ENCODE peak calls at places on chromosomes 5 and 9, in four cellular contexts. One of them, this sample, is unnamed.

GRCh38 chr5:171344936-171345608 is 36.0 kb downstream of the TLX3 start:
- DNase-seq in RWPE1: no peak
- DNase-seq in GM23248: no peak
- DNase-seq in aorta: no peak
- DNase-seq in this sample: no peak

GRCh38 chr5:90384389-90384788 is 25.2 kb downstream of the CETN3 start:
- DNase-seq in RWPE1: no peak
- DNase-seq in GM23248: no peak
- DNase-seq in aorta: no peak
- DNase-seq in this sample: no peak

GRCh38 chr9:1869843-1870242 is 145.3 kb upstream of the SMARCA2 start:
- DNase-seq in RWPE1: no peak
- DNase-seq in GM23248: peak; percentile 18
- DNase-seq in aorta: no peak
- DNase-seq in this sample: no peak

GRCh38 chr5:179373101-179373934 is 28.1 kb upstream of the ADAMTS2 start:
- DNase-seq in RWPE1: no peak
- DNase-seq in GM23248: no peak
- DNase-seq in aorta: peak; percentile 59
- DNase-seq in this sample: no peak

GRCh38 chr5:6708814-6709213 is 4.4 kb upstream of the TENT4A start:
- DNase-seq in RWPE1: no peak
- DNase-seq in GM23248: no peak
- DNase-seq in aorta: no peak
- DNase-seq in this sample: peak; percentile 25

GRCh38 chr9:3809724-3810123 is 283.9 kb upstream of the RFX3 start:
- DNase-seq in RWPE1: peak; percentile 13
- DNase-seq in GM23248: peak; percentile 66
- DNase-seq in aorta: no peak
- DNase-seq in this sample: no peak

GRCh38 chr5:171152382-171152781 is 156.7 kb upstream of the TLX3 start:
- DNase-seq in RWPE1: peak; percentile 27
- DNase-seq in GM23248: peak; percentile 37
- DNase-seq in aorta: no peak
- DNase-seq in this sample: no peak

GRCh38 chr5:112636288-112636731 is 101.4 kb upstream of the APC start:
- DNase-seq in RWPE1: no peak
- DNase-seq in GM23248: no peak
- DNase-seq in aorta: no peak
- DNase-seq in this sample: no peak

GRCh38 chr9:136754059-136754572 is 3.9 kb downstream of the LCN8 start:
- DNase-seq in RWPE1: no peak
- DNase-seq in GM23248: no peak
- DNase-seq in aorta: no peak
- DNase-seq in this sample: no peak

GRCh38 chr9:89655047-89655989 is 50.5 kb downstream of the GADD45G start:
- DNase-seq in RWPE1: no peak
- DNase-seq in GM23248: no peak
- DNase-seq in aorta: no peak
- DNase-seq in this sample: peak; percentile 68

GRCh38 chr9:136615631-136616306 is 46.9 kb upstream of the EGFL7 start:
- DNase-seq in RWPE1: no peak
- DNase-seq in GM23248: no peak
- DNase-seq in aorta: no peak
- DNase-seq in this sample: no peak

GRCh38 chr5:16744164-16744880 is 127.5 kb upstream of the RETREG1 start:
- DNase-seq in RWPE1: peak; percentile 19
- DNase-seq in GM23248: no peak
- DNase-seq in aorta: no peak
- DNase-seq in this sample: no peak

GRCh38 chr5:96875805-96876291 is 452 bp upstream of the ERAP2 start:
- DNase-seq in RWPE1: no peak
- DNase-seq in GM23248: peak; percentile 40
- DNase-seq in aorta: no peak
- DNase-seq in this sample: no peak

GRCh38 chr9:90987566-90987965 is 185.9 kb downstream of the SYK start:
- DNase-seq in RWPE1: no peak
- DNase-seq in GM23248: no peak
- DNase-seq in aorta: no peak
- DNase-seq in this sample: no peak

GRCh38 chr9:131366745-131367401 is 27.0 kb upstream of the PRRC2B start:
- DNase-seq in RWPE1: peak; percentile 83
- DNase-seq in GM23248: peak; percentile 55
- DNase-seq in aorta: no peak
- DNase-seq in this sample: no peak

GRCh38 chr5:72600401-72600981 is 93.3 kb upstream of the ZNF366 start:
- DNase-seq in RWPE1: peak; percentile 95
- DNase-seq in GM23248: peak; percentile 98
- DNase-seq in aorta: no peak
- DNase-seq in this sample: no peak

GRCh38 chr5:40167283-40167682 is 512.4 kb upstream of the PTGER4 start:
- DNase-seq in RWPE1: no peak
- DNase-seq in GM23248: no peak
- DNase-seq in aorta: no peak
- DNase-seq in this sample: no peak

GRCh38 chr9:4077499-4078102 is 222.3 kb downstream of the GLIS3 start:
- DNase-seq in RWPE1: peak; percentile 30
- DNase-seq in GM23248: peak; percentile 88
- DNase-seq in aorta: peak; percentile 93
- DNase-seq in this sample: peak; percentile 88

GRCh38 chr9:88372103-88372694 is 16.0 kb upstream of the SPIN1 start:
- DNase-seq in RWPE1: no peak
- DNase-seq in GM23248: no peak
- DNase-seq in aorta: no peak
- DNase-seq in this sample: no peak

GRCh38 chr5:147835386-147835798 is 3.9 kb upstream of the SPINK1 start:
- DNase-seq in RWPE1: peak; percentile 64
- DNase-seq in GM23248: no peak
- DNase-seq in aorta: no peak
- DNase-seq in this sample: no peak

GRCh38 chr5:11904270-11904906 is at the start of gene CTNND2:
- DNase-seq in RWPE1: peak; percentile 14
- DNase-seq in GM23248: peak; percentile 30
- DNase-seq in aorta: no peak
- DNase-seq in this sample: peak; percentile 67

GRCh38 chr9:27408523-27408922 is 111.6 kb upstream of the EQTN start:
- DNase-seq in RWPE1: no peak
- DNase-seq in GM23248: no peak
- DNase-seq in aorta: no peak
- DNase-seq in this sample: no peak

GRCh38 chr9:36961568-36962360 is 72.3 kb downstream of the PAX5 start:
- DNase-seq in RWPE1: no peak
- DNase-seq in GM23248: peak; percentile 37
- DNase-seq in aorta: no peak
- DNase-seq in this sample: peak; percentile 46

GRCh38 chr9:130731355-130731754 is 37.8 kb downstream of the EXOSC2 start:
- DNase-seq in RWPE1: no peak
- DNase-seq in GM23248: no peak
- DNase-seq in aorta: no peak
- DNase-seq in this sample: no peak

GRCh38 chr9:5951686-5952211 is 61.1 kb downstream of the MLANA start:
- DNase-seq in RWPE1: no peak
- DNase-seq in GM23248: peak; percentile 53
- DNase-seq in aorta: no peak
- DNase-seq in this sample: no peak

GRCh38 chr9:70566743-70567142 is 152.3 kb upstream of the KLF9 start:
- DNase-seq in RWPE1: no peak
- DNase-seq in GM23248: no peak
- DNase-seq in aorta: no peak
- DNase-seq in this sample: no peak

GRCh38 chr5:17067657-17068392 is 131.7 kb upstream of the MYO10 start:
- DNase-seq in RWPE1: no peak
- DNase-seq in GM23248: no peak
- DNase-seq in aorta: no peak
- DNase-seq in this sample: no peak

GRCh38 chr9:129666575-129666974 is 1.1 kb downstream of the PRRX2 start:
- DNase-seq in RWPE1: no peak
- DNase-seq in GM23248: peak; percentile 48
- DNase-seq in aorta: no peak
- DNase-seq in this sample: no peak

GRCh38 chr9:37948417-37948980 is 44.6 kb upstream of the SLC25A51 start:
- DNase-seq in RWPE1: no peak
- DNase-seq in GM23248: no peak
- DNase-seq in aorta: no peak
- DNase-seq in this sample: no peak

GRCh38 chr9:129759329-129759728 is 6.5 kb upstream of the PTGES start:
- DNase-seq in RWPE1: no peak
- DNase-seq in GM23248: no peak
- DNase-seq in aorta: no peak
- DNase-seq in this sample: no peak

GRCh38 chr5:59416441-59416840 is 477.1 kb downstream of the PDE4D start:
- DNase-seq in RWPE1: no peak
- DNase-seq in GM23248: peak; percentile 53
- DNase-seq in aorta: no peak
- DNase-seq in this sample: no peak

GRCh38 chr5:2163940-2164490 is 281.3 kb upstream of the IRX4 start:
- DNase-seq in RWPE1: no peak
- DNase-seq in GM23248: no peak
- DNase-seq in aorta: peak; percentile 37
- DNase-seq in this sample: no peak

DNA sequence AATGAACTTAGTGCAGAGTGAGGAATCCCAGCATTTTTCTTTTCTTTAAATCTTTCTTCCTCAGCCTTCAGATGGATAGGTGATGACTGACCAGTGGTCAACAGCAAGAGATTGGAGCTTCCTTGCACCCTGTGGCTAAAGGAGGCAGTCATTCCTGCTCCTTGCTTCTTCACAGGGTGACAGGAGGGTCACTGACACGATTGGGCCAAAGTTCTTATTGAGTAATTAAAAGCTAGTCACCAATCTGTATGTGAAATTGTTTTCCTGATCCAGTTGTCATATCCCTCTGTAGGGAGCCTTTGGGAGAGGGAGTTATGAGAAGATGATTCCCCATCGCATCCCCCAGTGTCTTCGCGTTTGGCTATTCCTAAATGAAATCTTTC is 85.2 kb downstream of the CMYA5 start:
- DNase-seq in RWPE1: no peak
- DNase-seq in GM23248: no peak
- DNase-seq in aorta: no peak
- DNase-seq in this sample: no peak
- H3K27ac ChIP-seq in RWPE1: no peak overlapping the region
- H3K27ac ChIP-seq in GM23248: no peak overlapping the region
- H3K27ac ChIP-seq in aorta: no peak overlapping the region
- H3K27ac ChIP-seq in this sample: no peak overlapping the region

DNA sequence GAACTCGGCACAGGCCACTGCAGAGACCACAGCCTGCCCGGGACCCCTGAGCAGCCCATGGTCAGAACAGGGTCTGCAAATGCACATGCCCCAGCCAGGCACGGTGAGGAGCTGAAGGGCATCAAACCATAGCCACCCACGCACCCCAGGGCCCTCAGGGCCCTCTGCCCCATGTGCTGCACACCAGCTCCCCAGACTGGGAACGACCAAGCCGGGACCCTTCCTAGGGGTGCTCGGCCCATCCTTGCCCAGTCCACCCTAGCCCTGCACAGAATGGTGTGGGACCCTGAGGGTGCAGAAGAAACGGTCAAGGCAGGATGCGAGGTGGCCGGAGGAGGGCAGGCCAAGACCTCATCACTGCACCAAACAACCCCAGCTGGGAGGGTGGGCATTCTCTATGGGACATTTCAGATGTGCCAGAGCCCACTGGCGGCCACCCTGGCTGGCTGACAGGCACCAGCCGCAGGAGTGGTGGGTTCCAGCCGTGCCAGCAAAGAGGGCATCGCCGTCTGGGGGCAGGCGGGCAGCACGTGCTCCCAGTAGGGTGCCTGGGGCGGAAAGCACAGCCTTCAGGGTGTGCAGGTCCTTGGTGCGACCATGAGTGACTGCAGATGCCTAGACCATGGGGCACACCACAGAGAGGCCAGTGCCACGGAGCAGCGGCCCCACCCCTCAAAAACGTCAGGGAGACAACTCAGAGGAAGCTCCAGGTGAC is 16.4 kb downstream of the SLC12A7 start:
- DNase-seq in RWPE1: no peak
- DNase-seq in GM23248: no peak
- DNase-seq in aorta: no peak
- DNase-seq in this sample: no peak
- H3K27ac ChIP-seq in RWPE1: peak overlapping the region; percentile 24
- H3K27ac ChIP-seq in GM23248: no peak overlapping the region
- H3K27ac ChIP-seq in aorta: no peak overlapping the region
- H3K27ac ChIP-seq in this sample: no peak overlapping the region

GRCh38 chr9:128001411-128002298 is 20.9 kb upstream of the EEIG1 start:
- DNase-seq in RWPE1: peak; percentile 45
- DNase-seq in GM23248: peak; percentile 97
- DNase-seq in aorta: no peak
- DNase-seq in this sample: no peak
- H3K27ac ChIP-seq in RWPE1: peak overlapping the region; percentile 35
- H3K27ac ChIP-seq in GM23248: peak overlapping the region; percentile 80
- H3K27ac ChIP-seq in aorta: no peak overlapping the region
- H3K27ac ChIP-seq in this sample: no peak overlapping the region

GRCh38 chr9:68730570-68731227 is 25.7 kb downstream of the PIP5K1B start:
- DNase-seq in RWPE1: no peak
- DNase-seq in GM23248: no peak
- DNase-seq in aorta: no peak
- DNase-seq in this sample: no peak

GRCh38 chr9:68731857-68732256 is 26.8 kb downstream of the PIP5K1B start:
- DNase-seq in RWPE1: no peak
- DNase-seq in GM23248: no peak
- DNase-seq in aorta: no peak
- DNase-seq in this sample: no peak

GRCh38 chr9:68733021-68733405 is 28.0 kb downstream of the PIP5K1B start:
- DNase-seq in RWPE1: no peak
- DNase-seq in GM23248: no peak
- DNase-seq in aorta: no peak
- DNase-seq in this sample: no peak

GRCh38 chr9:68728731-68729130 is 23.7 kb downstream of the PIP5K1B start:
- DNase-seq in RWPE1: no peak
- DNase-seq in GM23248: no peak
- DNase-seq in aorta: no peak
- DNase-seq in this sample: no peak

DNA sequence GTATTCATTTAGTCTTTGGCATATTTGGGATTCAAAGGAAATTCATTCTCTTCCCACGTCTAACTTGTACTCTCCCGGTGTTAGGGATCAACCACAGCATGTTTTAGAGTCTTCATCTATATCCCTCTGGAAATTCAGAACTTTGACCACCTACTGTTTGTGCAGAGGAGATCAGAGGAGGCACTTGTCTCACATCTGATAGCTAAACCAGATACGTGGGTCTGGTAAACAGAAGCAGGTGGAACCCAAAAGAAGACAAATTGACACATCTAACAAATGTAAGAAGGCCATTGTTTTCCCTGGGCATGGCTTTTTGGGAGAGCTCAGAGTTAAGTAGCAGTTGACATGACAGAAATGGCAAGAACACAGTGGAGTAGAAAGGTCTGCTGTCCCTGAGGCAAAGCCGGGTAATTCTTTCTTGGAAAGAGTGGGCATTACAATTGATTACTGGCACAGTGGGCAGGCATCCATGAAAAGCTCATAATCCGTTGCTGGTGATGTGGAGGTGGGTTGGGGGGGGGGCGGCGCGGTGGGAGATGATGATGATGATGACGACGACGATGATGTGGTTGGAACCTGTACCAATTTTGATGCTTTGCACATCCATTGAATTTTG is 27.5 kb downstream of the PIP5K1B start:
- DNase-seq in RWPE1: no peak
- DNase-seq in GM23248: no peak
- DNase-seq in aorta: no peak
- DNase-seq in this sample: no peak
- H3K27ac ChIP-seq in RWPE1: no peak overlapping the region
- H3K27ac ChIP-seq in GM23248: no peak overlapping the region
- H3K27ac ChIP-seq in aorta: no peak overlapping the region
- H3K27ac ChIP-seq in this sample: no peak overlapping the region